ENCODE peak calls at places on chromosomes 16 and 17, in eight cellular contexts. F is EH; P is NCI-H345; Q is KBM-7; H is B cell; E is central memory CD4-positive, alpha-beta T cell; K is HS-5; U is cardiac septum. B is an unnamed sample.

GRCh38 chr17:80259642-80260535 is 763 bp upstream of the RNF213 start:
- DNase-seq in F (peak), P (peak), Q (peak), H (peak), E (peak), K (no peak), U (peak), B (peak)

GRCh38 chr16:19113577-19114358 is at the start of gene ITPRIPL2:
- DNase-seq in F (peak), P (no peak), Q (peak), H (peak), E (no peak), K (no peak), U (peak), B (no peak)

GRCh38 chr17:79420318-79421243 is 190.3 kb downstream of the RBFOX3 start:
- DNase-seq in F (peak), P (peak), Q (no peak), H (no peak), E (no peak), K (no peak), U (no peak), B (no peak)

GRCh38 chr16:56603589-56603988 is 4.8 kb upstream of the MT2A start:
- DNase-seq in F (peak), P (peak), Q (peak), H (no peak), E (no peak), K (no peak), U (no peak), B (no peak)

GRCh38 chr17:77380411-77381184 is 239.8 kb downstream of the SEC14L1 start:
- DNase-seq in F (no peak), P (no peak), Q (no peak), H (no peak), E (no peak), K (no peak), U (no peak), B (no peak)

GRCh38 chr17:4892063-4892410 is 7.3 kb upstream of the C17orf107 start:
- DNase-seq in F (no peak), P (no peak), Q (no peak), H (no peak), E (no peak), K (no peak), U (no peak), B (no peak)

GRCh38 chr16:68200120-68200783 is 35.7 kb downstream of the ESRP2 start:
- DNase-seq in F (peak), P (no peak), Q (no peak), H (no peak), E (no peak), K (peak), U (no peak), B (no peak)

GRCh38 chr16:17463335-17463734 is 7.4 kb downstream of the XYLT1 start:
- DNase-seq in F (no peak), P (no peak), Q (no peak), H (no peak), E (no peak), K (no peak), U (no peak), B (no peak)

GRCh38 chr16:84509032-84509950 is 4.8 kb upstream of the MEAK7 start:
- DNase-seq in F (no peak), P (no peak), Q (no peak), H (no peak), E (no peak), K (no peak), U (peak), B (no peak)

GRCh38 chr17:4850236-4850635 is 17.1 kb downstream of the MINK1 start:
- DNase-seq in F (no peak), P (no peak), Q (no peak), H (no peak), E (no peak), K (no peak), U (no peak), B (no peak)

GRCh38 chr16:10085078-10085798 is 97.0 kb downstream of the GRIN2A start:
- DNase-seq in F (no peak), P (no peak), Q (no peak), H (no peak), E (no peak), K (no peak), U (no peak), B (no peak)

GRCh38 chr17:45341389-45342158 is 24.8 kb upstream of the MAP3K14 start:
- DNase-seq in F (peak), P (peak), Q (peak), H (no peak), E (no peak), K (peak), U (peak), B (no peak)

GRCh38 chr16:20023190-20023589 is 50.5 kb downstream of the GPR139 start:
- DNase-seq in F (peak), P (no peak), Q (peak), H (no peak), E (no peak), K (no peak), U (no peak), B (no peak)

GRCh38 chr16:14074544-14074943 is 3.4 kb downstream of the MRTFB start:
- DNase-seq in F (no peak), P (no peak), Q (no peak), H (no peak), E (no peak), K (no peak), U (no peak), B (no peak)

GRCh38 chr17:80122026-80122575 is 20.7 kb downstream of the GAA start:
- DNase-seq in F (no peak), P (no peak), Q (no peak), H (no peak), E (no peak), K (no peak), U (no peak), B (no peak)

GRCh38 chr16:48734220-48734619 is 124.2 kb upstream of the N4BP1 start:
- DNase-seq in F (no peak), P (no peak), Q (no peak), H (no peak), E (no peak), K (no peak), U (no peak), B (no peak)

GRCh38 chr17:17648762-17649161 is 32.5 kb upstream of the RAI1 start:
- DNase-seq in F (peak), P (no peak), Q (no peak), H (no peak), E (no peak), K (no peak), U (no peak), B (no peak)

GRCh38 chr17:61214753-61215152 is 184.9 kb upstream of the TBX2 start:
- DNase-seq in F (no peak), P (no peak), Q (no peak), H (no peak), E (no peak), K (no peak), U (no peak), B (no peak)

GRCh38 chr17:66172706-66173223 is 19.2 kb downstream of the CEP112 start:
- DNase-seq in F (no peak), P (no peak), Q (no peak), H (no peak), E (no peak), K (no peak), U (no peak), B (no peak)

GRCh38 chr17:55830210-55830609 is 79.4 kb downstream of the PCTP start:
- DNase-seq in F (no peak), P (no peak), Q (no peak), H (no peak), E (no peak), K (no peak), U (no peak), B (no peak)

GRCh38 chr17:77736207-77736600 is 222.3 kb upstream of the TNRC6C start:
- DNase-seq in F (peak), P (peak), Q (no peak), H (no peak), E (no peak), K (no peak), U (no peak), B (no peak)

GRCh38 chr17:28145348-28145747 is 102.9 kb downstream of the NLK start:
- DNase-seq in F (peak), P (no peak), Q (no peak), H (no peak), E (no peak), K (no peak), U (no peak), B (no peak)

GRCh38 chr17:78494189-78494960 is 82.8 kb downstream of the DNAH17 start:
- DNase-seq in F (no peak), P (no peak), Q (no peak), H (no peak), E (no peak), K (no peak), U (no peak), B (no peak)

GRCh38 chr16:31221357-31222160 is 4.6 kb upstream of the PYDC1 start:
- DNase-seq in F (no peak), P (no peak), Q (peak), H (peak), E (no peak), K (no peak), U (no peak), B (no peak)

GRCh38 chr17:15782809-15783208 is 50.7 kb downstream of the TBC1D26 start:
- DNase-seq in F (peak), P (no peak), Q (no peak), H (no peak), E (no peak), K (no peak), U (peak), B (no peak)

GRCh38 chr17:68910256-68910705 is 44.9 kb downstream of the ABCA8 start:
- DNase-seq in F (no peak), P (no peak), Q (peak), H (no peak), E (no peak), K (no peak), U (no peak), B (no peak)

B was measured in NCI-H748 treated with DMSO at 0.1 percent for 48 hours.